ENCODE peak calls at places on chromosomes 5 and 9, in seven cellular contexts. S is lower lobe of right lung, Q is Caco-2, P is neural crest cell, L is HCT116, R is astrocyte, D is HepG2. C is an unnamed sample.

GRCh38 chr5:142617416-142617815 is 68.5 kb downstream of the FGF1 start:
- DNase-seq in D (no peak), L (no peak), S (no peak), R (no peak), P (no peak), Q (no peak), C (no peak)

GRCh38 chr5:128237504-128237903 is 153.9 kb downstream of the SLC12A2 start:
- DNase-seq in S (no peak), D (no peak), Q (no peak), P (no peak), L (no peak), R (peak; percentile 83), C (no peak)

GRCh38 chr9:92734931-92735906 is 29.4 kb downstream of the BICD2 start:
- DNase-seq in R (no peak), S (no peak), P (no peak), Q (peak; percentile 56), D (no peak), L (no peak), C (no peak)

GRCh38 chr9:103757062-103757461 is 337.0 kb upstream of the SMC2 start:
- DNase-seq in R (no peak), L (no peak), D (no peak), P (no peak), S (no peak), Q (no peak), C (peak; percentile 20)

GRCh38 chr5:145495171-145495570 is 340.0 kb downstream of the PRELID2 start:
- DNase-seq in R (no peak), Q (no peak), D (no peak), P (no peak), L (no peak), S (no peak), C (no peak)

GRCh38 chr5:102937916-102938315 is 182.0 kb downstream of the GIN1 start:
- DNase-seq in P (no peak), D (no peak), L (no peak), S (no peak), Q (no peak), R (peak; percentile 59), C (no peak)

GRCh38 chr9:133932176-133932575 is 59.9 kb downstream of the VAV2 start:
- DNase-seq in Q (no peak), D (no peak), S (no peak), P (no peak), R (peak; percentile 38), L (no peak), C (no peak)

GRCh38 chr9:15211160-15211993 is 95.6 kb downstream of the TTC39B start:
- DNase-seq in P (peak; percentile 80), R (peak; percentile 49), S (no peak), D (peak; percentile 70), L (peak; percentile 50), Q (peak; percentile 49), C (peak; percentile 21)

GRCh38 chr5:115583474-115583873 is 18.8 kb downstream of the TICAM2 start:
- DNase-seq in Q (no peak), R (peak; percentile 97), D (no peak), P (no peak), L (no peak), S (no peak), C (no peak)

GRCh38 chr9:127102788-127103187 is 19.6 kb downstream of the ANGPTL2 start:
- DNase-seq in Q (no peak), P (no peak), D (no peak), L (no peak), R (no peak), S (no peak), C (no peak)

GRCh38 chr5:68285075-68285827 is 69.7 kb downstream of the PIK3R1 start:
- DNase-seq in L (no peak), P (no peak), S (no peak), R (no peak), Q (no peak), D (peak; percentile 82), C (no peak)
- TF ChIP-seq CTCF in L (no peak), P (no peak), S (no peak), R (no peak), Q (no peak), D (no peak), C (no peak)

DNA sequence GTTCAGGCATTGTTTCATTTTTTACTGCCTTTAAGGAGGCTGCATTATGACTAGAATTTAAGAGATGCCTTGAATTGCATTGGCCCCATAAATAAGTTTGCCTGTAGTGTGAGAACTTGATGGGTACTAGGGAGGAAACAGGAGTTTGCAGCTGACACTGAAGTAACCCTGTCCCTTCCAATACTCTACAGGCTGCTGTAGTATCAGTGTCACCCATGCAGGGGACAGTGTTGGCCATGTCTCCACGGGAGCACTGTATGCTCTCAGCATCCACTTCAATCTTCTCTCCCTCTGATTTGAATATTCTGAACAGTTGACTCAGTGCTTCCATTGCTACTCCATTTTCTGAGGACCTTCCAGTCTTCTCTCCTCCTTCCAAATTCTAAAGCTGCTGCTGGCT is 11.4 kb upstream of the IFNA14 start:
- DNase-seq in P (no peak), L (no peak), Q (no peak), R (no peak), D (no peak), S (no peak), C (no peak)
- TF ChIP-seq CTCF in P (no peak), L (no peak), Q (no peak), R (no peak), D (no peak), S (no peak), C (no peak)

GRCh38 chr9:112712678-112713077 is 5.2 kb downstream of the INIP start:
- DNase-seq in Q (no peak), P (no peak), S (no peak), R (no peak), D (no peak), L (no peak), C (no peak)

GRCh38 chr9:112705773-112706427 is 12.0 kb downstream of the INIP start:
- DNase-seq in L (no peak), Q (no peak), S (no peak), D (peak; percentile 40), R (peak; percentile 30), P (peak; percentile 20), C (no peak)

GRCh38 chr9:112711050-112711689 is 6.7 kb downstream of the INIP start:
- DNase-seq in S (no peak), P (no peak), D (peak; percentile 44), R (peak; percentile 18), L (no peak), Q (no peak), C (no peak)
- TF ChIP-seq CTCF in S (peak; percentile 37), P (peak; percentile 71), D (peak; percentile 54), R (peak; percentile 68), L (peak; percentile 36), Q (peak; percentile 71), C (peak; percentile 78)

GRCh38 chr5:134406390-134406789 is 5.3 kb downstream of the CDKN2AIPNL start:
- DNase-seq in P (no peak), R (no peak), Q (no peak), S (no peak), D (no peak), L (no peak), C (no peak)
- TF ChIP-seq CTCF in P (no peak), R (no peak), Q (no peak), S (no peak), D (no peak), L (no peak), C (no peak)

C was measured in retinal pigment epithelial cell.